ENCODE peak calls at places on chromosomes 7 and 10, in six cellular contexts. One of them, this sample, is unnamed.

GRCh38 chr7:120472892-120473291 is 199.9 kb downstream of the KCND2 start:
- ATAC-seq in Right ventricle myocardium inferior: no peak
- ATAC-seq in heart left ventricle: no peak
- ATAC-seq in GM23338: no peak
- ATAC-seq in WTC11: no peak
- ATAC-seq in A549: no peak
- ATAC-seq in this sample: no peak

GRCh38 chr7:35386082-35386815 is 132.3 kb upstream of the TBX20 start:
- ATAC-seq in Right ventricle myocardium inferior: no peak
- ATAC-seq in heart left ventricle: no peak
- ATAC-seq in GM23338: no peak
- ATAC-seq in WTC11: no peak
- ATAC-seq in A549: no peak
- ATAC-seq in this sample: no peak

GRCh38 chr7:139525239-139525638 is 1.8 kb downstream of the CLEC2L start:
- ATAC-seq in Right ventricle myocardium inferior: no peak
- ATAC-seq in heart left ventricle: no peak
- ATAC-seq in GM23338: no peak
- ATAC-seq in WTC11: no peak
- ATAC-seq in A549: peak
- ATAC-seq in this sample: no peak

GRCh38 chr10:62063795-62064472 is 162.4 kb downstream of the ARID5B start:
- ATAC-seq in Right ventricle myocardium inferior: peak
- ATAC-seq in heart left ventricle: peak
- ATAC-seq in GM23338: no peak
- ATAC-seq in WTC11: no peak
- ATAC-seq in A549: no peak
- ATAC-seq in this sample: peak

GRCh38 chr10:124935946-124936345 is 6.0 kb upstream of the ZRANB1 start:
- ATAC-seq in Right ventricle myocardium inferior: no peak
- ATAC-seq in heart left ventricle: no peak
- ATAC-seq in GM23338: no peak
- ATAC-seq in WTC11: no peak
- ATAC-seq in A549: peak
- ATAC-seq in this sample: peak

GRCh38 chr7:117269895-117270294 is 53.0 kb downstream of the WNT2 start:
- ATAC-seq in Right ventricle myocardium inferior: no peak
- ATAC-seq in heart left ventricle: no peak
- ATAC-seq in GM23338: no peak
- ATAC-seq in WTC11: no peak
- ATAC-seq in A549: peak
- ATAC-seq in this sample: no peak

GRCh38 chr10:128929905-128930304 is 537.1 kb upstream of the MGMT start:
- ATAC-seq in Right ventricle myocardium inferior: peak
- ATAC-seq in heart left ventricle: peak
- ATAC-seq in GM23338: no peak
- ATAC-seq in WTC11: no peak
- ATAC-seq in A549: no peak
- ATAC-seq in this sample: no peak

GRCh38 chr10:101961591-101962498 is 94.1 kb downstream of the ARMH3 start:
- ATAC-seq in Right ventricle myocardium inferior: peak
- ATAC-seq in heart left ventricle: peak
- ATAC-seq in GM23338: no peak
- ATAC-seq in WTC11: no peak
- ATAC-seq in A549: peak
- ATAC-seq in this sample: no peak

GRCh38 chr7:66183700-66184099 is 21.4 kb upstream of the TPST1 start:
- ATAC-seq in Right ventricle myocardium inferior: no peak
- ATAC-seq in heart left ventricle: no peak
- ATAC-seq in GM23338: no peak
- ATAC-seq in WTC11: no peak
- ATAC-seq in A549: peak
- ATAC-seq in this sample: peak

GRCh38 chr10:5551531-5552375 is 27.0 kb downstream of the CALML3 start:
- ATAC-seq in Right ventricle myocardium inferior: no peak
- ATAC-seq in heart left ventricle: no peak
- ATAC-seq in GM23338: no peak
- ATAC-seq in WTC11: no peak
- ATAC-seq in A549: no peak
- ATAC-seq in this sample: peak

GRCh38 chr7:45120-46090 is 147.0 kb upstream of the FAM20C start:
- ATAC-seq in Right ventricle myocardium inferior: no peak
- ATAC-seq in heart left ventricle: no peak
- ATAC-seq in GM23338: no peak
- ATAC-seq in WTC11: no peak
- ATAC-seq in A549: no peak
- ATAC-seq in this sample: no peak

GRCh38 chr7:47581821-47582747 is at the start of gene TNS3:
- ATAC-seq in Right ventricle myocardium inferior: peak
- ATAC-seq in heart left ventricle: peak
- ATAC-seq in GM23338: peak
- ATAC-seq in WTC11: peak
- ATAC-seq in A549: peak
- ATAC-seq in this sample: peak

GRCh38 chr10:117339569-117339968 is 35.7 kb downstream of the PDZD8 start:
- ATAC-seq in Right ventricle myocardium inferior: no peak
- ATAC-seq in heart left ventricle: peak
- ATAC-seq in GM23338: peak
- ATAC-seq in WTC11: peak
- ATAC-seq in A549: peak
- ATAC-seq in this sample: no peak

GRCh38 chr7:45689011-45689796 is 115.0 kb downstream of the ADCY1 start:
- ATAC-seq in Right ventricle myocardium inferior: no peak
- ATAC-seq in heart left ventricle: no peak
- ATAC-seq in GM23338: no peak
- ATAC-seq in WTC11: no peak
- ATAC-seq in A549: no peak
- ATAC-seq in this sample: no peak

GRCh38 chr7:107668296-107668695 is 7.7 kb downstream of the SLC26A4 start:
- ATAC-seq in Right ventricle myocardium inferior: no peak
- ATAC-seq in heart left ventricle: no peak
- ATAC-seq in GM23338: no peak
- ATAC-seq in WTC11: peak
- ATAC-seq in A549: no peak
- ATAC-seq in this sample: no peak

GRCh38 chr10:102752934-102753664 is 9.4 kb downstream of the WBP1L start:
- ATAC-seq in Right ventricle myocardium inferior: peak
- ATAC-seq in heart left ventricle: peak
- ATAC-seq in GM23338: peak
- ATAC-seq in WTC11: peak
- ATAC-seq in A549: peak
- ATAC-seq in this sample: peak

GRCh38 chr7:138865843-138866242 is 67.8 kb upstream of the ATP6V0A4 start:
- ATAC-seq in Right ventricle myocardium inferior: no peak
- ATAC-seq in heart left ventricle: no peak
- ATAC-seq in GM23338: peak
- ATAC-seq in WTC11: peak
- ATAC-seq in A549: peak
- ATAC-seq in this sample: no peak

GRCh38 chr10:57579926-57580325 is 687.8 kb downstream of the IPMK start:
- ATAC-seq in Right ventricle myocardium inferior: no peak
- ATAC-seq in heart left ventricle: peak
- ATAC-seq in GM23338: peak
- ATAC-seq in WTC11: peak
- ATAC-seq in A549: peak
- ATAC-seq in this sample: no peak

GRCh38 chr10:125375210-125375609 is 214.8 kb upstream of the CTBP2 start:
- ATAC-seq in Right ventricle myocardium inferior: no peak
- ATAC-seq in heart left ventricle: peak
- ATAC-seq in GM23338: no peak
- ATAC-seq in WTC11: no peak
- ATAC-seq in A549: no peak
- ATAC-seq in this sample: no peak

GRCh38 chr10:110388682-110389052 is 83.9 kb upstream of the SMNDC1 start:
- ATAC-seq in Right ventricle myocardium inferior: no peak
- ATAC-seq in heart left ventricle: no peak
- ATAC-seq in GM23338: peak
- ATAC-seq in WTC11: no peak
- ATAC-seq in A549: peak
- ATAC-seq in this sample: no peak

GRCh38 chr7:8594115-8594514 is 160.7 kb downstream of the NXPH1 start:
- ATAC-seq in Right ventricle myocardium inferior: no peak
- ATAC-seq in heart left ventricle: no peak
- ATAC-seq in GM23338: no peak
- ATAC-seq in WTC11: no peak
- ATAC-seq in A549: no peak
- ATAC-seq in this sample: no peak

GRCh38 chr10:87565010-87565409 is 60.3 kb downstream of the MINPP1 start:
- ATAC-seq in Right ventricle myocardium inferior: no peak
- ATAC-seq in heart left ventricle: no peak
- ATAC-seq in GM23338: no peak
- ATAC-seq in WTC11: no peak
- ATAC-seq in A549: no peak
- ATAC-seq in this sample: no peak

GRCh38 chr10:33010132-33011037 is 52.4 kb upstream of the ITGB1 start:
- ATAC-seq in Right ventricle myocardium inferior: no peak
- ATAC-seq in heart left ventricle: no peak
- ATAC-seq in GM23338: peak
- ATAC-seq in WTC11: peak
- ATAC-seq in A549: peak
- ATAC-seq in this sample: peak

GRCh38 chr7:151381333-151382078 is 28.3 kb downstream of the WDR86 start:
- ATAC-seq in Right ventricle myocardium inferior: no peak
- ATAC-seq in heart left ventricle: peak
- ATAC-seq in GM23338: peak
- ATAC-seq in WTC11: peak
- ATAC-seq in A549: peak
- ATAC-seq in this sample: peak

GRCh38 chr7:17580141-17580540 is 281.7 kb downstream of the AHR start:
- ATAC-seq in Right ventricle myocardium inferior: no peak
- ATAC-seq in heart left ventricle: peak
- ATAC-seq in GM23338: no peak
- ATAC-seq in WTC11: no peak
- ATAC-seq in A549: no peak
- ATAC-seq in this sample: no peak